ENCODE peak calls at places on chromosome 4, in ten cellular contexts. T, P, F, N, B, X, D, R, M and L are unnamed samples.

GRCh38 chr4:100895572-100896197 is 377.9 kb upstream of the EMCN start:
- DNase-seq in T (no peak), P (no peak), F (no peak), N (no peak), B (no peak), X (peak), D (no peak), R (no peak), M (no peak), L (no peak)

GRCh38 chr4:74357965-74358364 is 7.0 kb upstream of the EREG start:
- DNase-seq in T (no peak), P (no peak), F (no peak), N (no peak), B (no peak), X (no peak), D (peak), R (peak), M (no peak), L (no peak)

GRCh38 chr4:135927651-135928050 is 1604.6 kb downstream of the PCDH18 start:
- DNase-seq in T (no peak), P (no peak), F (no peak), N (no peak), B (peak), X (no peak), D (peak), R (peak), M (no peak), L (no peak)

GRCh38 chr4:42344749-42345148 is 52.5 kb upstream of the SHISA3 start:
- DNase-seq in T (no peak), P (no peak), F (no peak), N (no peak), B (no peak), X (no peak), D (no peak), R (no peak), M (no peak), L (no peak)

GRCh38 chr4:185204238-185204910 is 574 bp upstream of the CFAP97 start:
- DNase-seq in T (no peak), P (no peak), F (no peak), N (no peak), B (peak), X (no peak), D (peak), R (peak), M (no peak), L (no peak)

GRCh38 chr4:110681381-110681780 is 58.5 kb upstream of the PITX2 start:
- DNase-seq in T (no peak), P (no peak), F (no peak), N (no peak), B (no peak), X (peak), D (no peak), R (no peak), M (no peak), L (no peak)

GRCh38 chr4:21507439-21507838 is 441.1 kb downstream of the KCNIP4 start:
- DNase-seq in T (no peak), P (no peak), F (no peak), N (no peak), B (peak), X (no peak), D (peak), R (peak), M (no peak), L (no peak)

GRCh38 chr4:38071801-38072567 is 111.8 kb downstream of the PTTG2 start:
- DNase-seq in T (no peak), P (no peak), F (no peak), N (peak), B (no peak), X (peak), D (no peak), R (peak), M (no peak), L (no peak)

GRCh38 chr4:9918475-9918874 is 102.8 kb downstream of the SLC2A9 start:
- DNase-seq in T (no peak), P (no peak), F (no peak), N (no peak), B (no peak), X (no peak), D (no peak), R (no peak), M (no peak), L (no peak)

GRCh38 chr4:16732741-16733140 is 165.7 kb downstream of the LDB2 start:
- DNase-seq in T (no peak), P (no peak), F (no peak), N (no peak), B (no peak), X (no peak), D (no peak), R (no peak), M (no peak), L (no peak)

DNA sequence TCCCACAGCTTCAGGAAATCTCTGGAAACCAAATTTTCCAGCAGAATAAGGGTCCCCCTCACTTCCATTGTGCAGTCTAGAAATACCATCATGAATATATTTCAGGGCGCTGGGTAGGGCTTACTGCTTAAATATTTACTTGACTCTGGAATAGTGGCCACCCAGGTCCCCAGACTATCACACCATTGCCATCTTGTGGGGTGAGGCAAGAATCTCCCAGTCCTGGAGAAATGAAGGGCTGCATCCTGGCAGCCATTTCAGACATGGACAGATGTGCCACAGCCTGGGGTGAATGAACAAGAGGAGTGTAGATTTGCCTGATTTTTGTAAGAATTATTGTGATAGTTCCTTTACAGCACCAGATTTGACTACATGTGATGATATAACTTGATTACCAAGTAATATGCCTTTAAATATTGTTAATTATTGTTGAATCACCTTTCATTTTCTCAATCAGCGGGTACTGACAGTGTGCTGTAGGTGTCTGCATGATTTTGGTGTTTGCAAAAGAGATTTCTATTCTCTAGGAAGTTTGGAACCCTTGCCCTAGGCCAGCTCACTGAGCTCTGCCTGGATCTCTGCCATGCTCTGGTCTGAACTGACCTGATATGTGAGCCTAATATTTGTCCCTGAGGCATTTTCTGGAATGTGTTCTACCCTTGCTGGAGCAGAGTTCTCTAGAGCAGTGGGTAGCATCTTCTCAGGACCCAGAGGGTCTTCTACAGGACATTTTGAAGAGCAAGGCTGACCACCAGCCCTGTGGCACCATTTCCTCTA is 183.4 kb downstream of the KIT start:
- DNase-seq in T (no peak), P (no peak), F (no peak), N (no peak), B (peak), X (peak), D (peak), R (no peak), M (no peak), L (no peak)
- TF ChIP-seq CTCF in T (peak), P (peak), F (no peak), N (no peak), B (no peak), X (peak), D (no peak), R (no peak), M (no peak), L (peak)

DNA sequence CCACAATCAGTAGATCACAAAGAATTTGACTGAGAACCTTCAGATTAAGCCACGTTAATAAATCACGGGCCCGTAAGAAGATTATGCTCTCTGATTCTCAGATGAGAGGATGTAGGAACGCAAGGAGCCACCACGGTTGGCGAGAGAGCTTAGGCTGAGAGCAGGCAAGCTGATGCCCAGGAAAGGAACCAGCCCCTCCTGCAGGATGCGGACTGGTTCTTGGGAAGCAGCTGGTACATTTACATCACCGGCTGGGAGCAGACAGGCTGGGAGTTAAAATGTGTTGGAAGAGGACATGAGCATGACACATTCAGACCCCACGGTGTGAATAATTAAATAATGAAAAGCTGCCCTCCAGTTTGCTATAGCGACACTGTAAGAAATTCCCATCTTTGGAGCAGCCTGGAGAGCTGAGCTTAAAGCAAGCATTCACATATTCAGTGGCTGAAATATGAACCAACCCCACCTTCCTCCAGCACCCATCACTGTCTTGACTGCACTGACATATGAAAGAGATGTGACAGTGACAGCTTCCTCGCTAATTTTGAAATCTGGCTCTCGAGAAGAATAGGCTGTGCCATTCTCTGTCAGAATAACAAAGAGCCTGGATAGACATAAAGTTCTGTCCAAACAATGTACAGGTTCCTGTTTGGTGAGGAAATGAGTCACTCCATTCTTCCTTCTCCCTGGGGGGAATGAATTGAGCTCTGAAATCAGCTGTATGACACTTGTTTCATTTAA is 33.1 kb downstream of the LNX1 start:
- DNase-seq in T (no peak), P (peak), F (no peak), N (no peak), B (no peak), X (peak), D (peak), R (peak), M (no peak), L (no peak)
- TF ChIP-seq CTCF in T (no peak), P (no peak), F (no peak), N (no peak), B (no peak), X (peak), D (no peak), R (no peak), M (no peak), L (no peak)

DNA sequence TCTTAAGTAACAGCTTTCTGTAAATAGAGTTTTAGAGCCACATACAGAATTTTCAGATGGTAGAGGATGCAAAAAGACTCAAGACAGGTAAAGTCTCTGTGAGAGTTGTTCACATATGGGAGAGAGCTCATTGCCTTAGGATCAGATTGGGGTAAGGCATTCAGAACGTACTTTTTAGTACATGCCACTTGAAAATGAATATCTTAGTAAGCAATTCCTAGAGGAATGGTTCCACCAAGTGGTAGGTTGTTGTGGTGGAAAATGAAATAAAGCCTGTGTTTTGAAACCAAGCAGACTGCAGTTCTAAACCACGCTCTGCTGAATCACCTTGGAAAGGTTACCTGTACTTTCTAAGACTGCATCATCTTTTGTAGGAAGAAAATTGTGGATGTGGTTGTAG is 547.0 kb upstream of the LCORL start:
- DNase-seq in T (no peak), P (no peak), F (no peak), N (no peak), B (no peak), X (no peak), D (no peak), R (no peak), M (no peak), L (no peak)
- TF ChIP-seq CTCF in T (peak), P (no peak), F (no peak), N (no peak), B (no peak), X (no peak), D (no peak), R (no peak), M (no peak), L (no peak)

GRCh38 chr4:173360587-173361221 is 10.1 kb upstream of the SAP30 start:
- DNase-seq in T (no peak), P (no peak), F (no peak), N (no peak), B (no peak), X (peak), D (peak), R (peak), M (no peak), L (no peak)
- TF ChIP-seq CTCF in T (peak), P (no peak), F (peak), N (no peak), B (peak), X (peak), D (peak), R (peak), M (peak), L (peak)